ENCODE peak calls at places on chromosomes 13 and 19, in six cellular contexts. L is activated T-cell treated with anti-CD3 and anti-CD28 coated beads for 1 hour; N is posterior cingulate gyrus; M is ascending aorta; E is COR-L47; A is effector memory CD4-positive, alpha-beta T cell. V is an unnamed sample.
A peak's percentile ranks its signal among the peaks of the same experiment; 100 is the strongest.

GRCh38 chr13:112204881-112205327 is 138.0 kb downstream of the SOX1 start:
- DNase-seq in L (no peak), N (no peak), M (no peak), E (no peak), A (no peak), V (no peak)

GRCh38 chr13:101398191-101398590 is 18.1 kb downstream of the NALCN start:
- DNase-seq in L (no peak), N (no peak), M (no peak), E (no peak), A (no peak), V (no peak)

GRCh38 chr19:53432088-53432661 is 391 bp downstream of the ZNF761 start:
- DNase-seq in L (no peak), N (no peak), M (no peak), E (no peak), A (no peak), V (no peak)

GRCh38 chr13:71879129-71879535 is 12.1 kb upstream of the DACH1 start:
- DNase-seq in L (no peak), N (no peak), M (no peak), E (peak; percentile 86), A (no peak), V (peak; percentile 85)

GRCh38 chr13:79869326-79869725 is 388.4 kb downstream of the NDFIP2 start:
- DNase-seq in L (no peak), N (no peak), M (no peak), E (peak; percentile 48), A (no peak), V (peak; percentile 53)

GRCh38 chr19:2852598-2852997 is 11.3 kb downstream of the ZNF555 start:
- DNase-seq in L (no peak), N (no peak), M (no peak), E (no peak), A (no peak), V (no peak)

GRCh38 chr19:45864629-45865082 is 530 bp downstream of the FOXA3 start:
- DNase-seq in L (no peak), N (no peak), M (no peak), E (no peak), A (no peak), V (no peak)

GRCh38 chr13:35672611-35673010 is 196.1 kb upstream of the MAB21L1 start:
- DNase-seq in L (no peak), N (no peak), M (no peak), E (no peak), A (no peak), V (no peak)

GRCh38 chr19:38977445-38978314 is 2.1 kb upstream of the FBXO17 start:
- DNase-seq in L (no peak), N (no peak), M (no peak), E (no peak), A (no peak), V (no peak)

GRCh38 chr19:45443462-45444317 is 20.0 kb upstream of the ERCC1 start:
- DNase-seq in L (no peak), N (peak; percentile 69), M (peak; percentile 95), E (no peak), A (peak; percentile 65), V (peak; percentile 82)

GRCh38 chr19:40583283-40583682 is 6.6 kb downstream of the SHKBP1 start:
- DNase-seq in L (no peak), N (no peak), M (no peak), E (no peak), A (no peak), V (no peak)

GRCh38 chr19:13155472-13156284 is 5.5 kb downstream of the IER2 start:
- DNase-seq in L (peak; percentile 66), N (no peak), M (peak; percentile 40), E (peak; percentile 77), A (peak; percentile 72), V (peak; percentile 49)

GRCh38 chr19:49691243-49692101 is 556 bp downstream of the CPT1C start:
- DNase-seq in L (no peak), N (peak; percentile 83), M (no peak), E (peak; percentile 57), A (no peak), V (peak; percentile 63)

GRCh38 chr19:46753420-46754155 is 7.3 kb upstream of the STRN4 start:
- DNase-seq in L (peak; percentile 60), N (no peak), M (no peak), E (peak; percentile 65), A (peak; percentile 55), V (peak; percentile 7)

GRCh38 chr19:53870485-53870844 is 2.8 kb downstream of the MYADM start:
- DNase-seq in L (no peak), N (no peak), M (no peak), E (no peak), A (no peak), V (no peak)

GRCh38 chr19:38264486-38265212 is at the start of gene SPINT2:
- DNase-seq in L (no peak), N (peak; percentile 52), M (no peak), E (peak; percentile 97), A (peak; percentile 79), V (no peak)

GRCh38 chr19:34844254-34844653 is 71.2 kb upstream of the ZNF599 start:
- DNase-seq in L (no peak), N (no peak), M (no peak), E (no peak), A (no peak), V (no peak)

GRCh38 chr19:15508035-15508710 is at the start of gene CYP4F22:
- DNase-seq in L (no peak), N (no peak), M (no peak), E (no peak), A (no peak), V (no peak)

GRCh38 chr13:113059891-113060290 is 45.7 kb upstream of the F7 start:
- DNase-seq in L (no peak), N (peak; percentile 21), M (no peak), E (no peak), A (no peak), V (no peak)

GRCh38 chr19:11159598-11160001 is 4.0 kb upstream of the SPC24 start:
- DNase-seq in L (no peak), N (no peak), M (no peak), E (no peak), A (no peak), V (no peak)

GRCh38 chr13:48585456-48585840 is 52.6 kb upstream of the RCBTB2 start:
- DNase-seq in L (no peak), N (no peak), M (no peak), E (peak; percentile 65), A (no peak), V (no peak)

GRCh38 chr13:50760751-50761150 is 82.7 kb downstream of the DLEU7 start:
- DNase-seq in L (no peak), N (no peak), M (no peak), E (no peak), A (no peak), V (no peak)

GRCh38 chr19:47107201-47107952 is 6.2 kb downstream of the ZC3H4 start:
- DNase-seq in L (no peak), N (no peak), M (no peak), E (no peak), A (no peak), V (no peak)

GRCh38 chr13:41356788-41357187 is 45.7 kb downstream of the NAA16 start:
- DNase-seq in L (peak; percentile 20), N (no peak), M (no peak), E (no peak), A (peak; percentile 7), V (no peak)

GRCh38 chr19:4640247-4641000 is 1.1 kb downstream of the TNFAIP8L1 start:
- DNase-seq in L (no peak), N (no peak), M (no peak), E (no peak), A (no peak), V (no peak)

GRCh38 chr13:19959141-19959830 is 759 bp downstream of the ZMYM2 start:
- DNase-seq in L (peak; percentile 55), N (peak; percentile 41), M (no peak), E (peak; percentile 59), A (peak; percentile 67), V (no peak)

GRCh38 chr19:39224910-39225309 is 19.9 kb downstream of the IFNL3 start:
- DNase-seq in L (no peak), N (no peak), M (no peak), E (no peak), A (no peak), V (no peak)

GRCh38 chr13:50154697-50155096 is 139.5 kb downstream of the KCNRG start:
- DNase-seq in L (no peak), N (no peak), M (no peak), E (no peak), A (no peak), V (no peak)

GRCh38 chr13:32840840-32841713 is 175.1 kb upstream of the KL start:
- DNase-seq in L (no peak), N (no peak), M (no peak), E (peak; percentile 73), A (no peak), V (no peak)

GRCh38 chr13:49579501-49579900 is 5.9 kb downstream of the RCBTB1 start:
- DNase-seq in L (no peak), N (no peak), M (no peak), E (no peak), A (no peak), V (no peak)

GRCh38 chr13:88051746-88052482 is 380.7 kb downstream of the SLITRK5 start:
- DNase-seq in L (no peak), N (no peak), M (no peak), E (no peak), A (no peak), V (no peak)

GRCh38 chr13:49418206-49418605 is 25.7 kb downstream of the CAB39L start:
- DNase-seq in L (no peak), N (no peak), M (no peak), E (no peak), A (no peak), V (no peak)

V was measured in DMS153.